ENCODE peak calls at places on chromosomes 3 and 15, in four cellular contexts. X, W, N and M are unnamed samples.

GRCh38 chr3:113287818-113288648 is 76.7 kb downstream of the BOC start:
- DNase-seq in X (peak), W (no peak), N (peak), M (no peak)

GRCh38 chr15:35061171-35062163 is 23.6 kb downstream of the NANOGP8 start:
- DNase-seq in X (no peak), W (no peak), N (peak), M (no peak)

GRCh38 chr3:40841570-40842109 is 316.9 kb downstream of the ZNF621 start:
- DNase-seq in X (no peak), W (no peak), N (no peak), M (no peak)

GRCh38 chr3:108780235-108780634 is 23.0 kb upstream of the RETNLB start:
- DNase-seq in X (no peak), W (no peak), N (no peak), M (no peak)

GRCh38 chr3:113018461-113019181 is 27.8 kb downstream of the GTPBP8 start:
- DNase-seq in X (no peak), W (no peak), N (peak), M (no peak)

GRCh38 chr3:59979542-59979941 is 929.7 kb upstream of the CFAP20DC start:
- DNase-seq in X (no peak), W (no peak), N (no peak), M (no peak)

GRCh38 chr3:48077835-48078234 is 61.6 kb upstream of the MAP4 start:
- DNase-seq in X (peak), W (no peak), N (peak), M (no peak)

GRCh38 chr3:168865022-168865551 is 769.4 kb upstream of the GOLIM4 start:
- DNase-seq in X (peak), W (no peak), N (no peak), M (no peak)

GRCh38 chr15:65044724-65045481 is at the start of gene SLC51B:
- DNase-seq in X (no peak), W (no peak), N (no peak), M (no peak)

GRCh38 chr3:109900774-109901173 is 563.4 kb upstream of the DPPA4 start:
- DNase-seq in X (no peak), W (no peak), N (no peak), M (no peak)

GRCh38 chr3:48469046-48469915 is 22.7 kb downstream of the ATRIP start:
- DNase-seq in X (no peak), W (peak), N (no peak), M (no peak)

GRCh38 chr3:56812749-56813655 is 11.3 kb upstream of the ARHGEF3 start:
- DNase-seq in X (peak), W (no peak), N (peak), M (no peak)

GRCh38 chr3:128307029-128307633 is 153.8 kb downstream of the EEFSEC start:
- DNase-seq in X (no peak), W (no peak), N (no peak), M (peak)

GRCh38 chr3:194320100-194320499 is 31.0 kb downstream of the CPN2 start:
- DNase-seq in X (no peak), W (no peak), N (no peak), M (no peak)

GRCh38 chr3:21017115-21017852 is 733.7 kb downstream of the ZNF385D start:
- DNase-seq in X (no peak), W (no peak), N (no peak), M (no peak)

GRCh38 chr15:77031376-77032050 is 36.6 kb downstream of the PSTPIP1 start:
- DNase-seq in X (no peak), W (no peak), N (no peak), M (peak)

GRCh38 chr3:120597445-120598049 is 1.4 kb downstream of the NDUFB4 start:
- DNase-seq in X (no peak), W (no peak), N (no peak), M (no peak)

GRCh38 chr3:149273096-149273751 is 51.6 kb upstream of the CP start:
- DNase-seq in X (peak), W (no peak), N (peak), M (no peak)

GRCh38 chr3:97235179-97235578 is 420.8 kb downstream of the EPHA6 start:
- DNase-seq in X (no peak), W (no peak), N (no peak), M (no peak)

GRCh38 chr3:10106919-10107318 is 1.1 kb downstream of the FANCD2OS start:
- DNase-seq in X (no peak), W (no peak), N (no peak), M (no peak)

GRCh38 chr15:79136434-79137046 is 46.0 kb upstream of the RASGRF1 start:
- DNase-seq in X (no peak), W (no peak), N (no peak), M (no peak)

GRCh38 chr3:139523166-139523565 is 16.4 kb downstream of the RBP1 start:
- DNase-seq in X (no peak), W (no peak), N (no peak), M (no peak)

GRCh38 chr3:139521144-139521543 is 18.4 kb downstream of the RBP1 start:
- DNase-seq in X (no peak), W (no peak), N (no peak), M (no peak)

GRCh38 chr3:139523718-139524117 is 15.8 kb downstream of the RBP1 start:
- DNase-seq in X (no peak), W (no peak), N (no peak), M (peak)

GRCh38 chr3:139521811-139522210 is 17.7 kb downstream of the RBP1 start:
- DNase-seq in X (no peak), W (no peak), N (no peak), M (no peak)

GRCh38 chr3:139522421-139522820 is 17.1 kb downstream of the RBP1 start:
- DNase-seq in X (no peak), W (no peak), N (no peak), M (peak)
- TF ChIP-seq CTCF in X (no peak), W (no peak), N (no peak), M (no peak)

DNA sequence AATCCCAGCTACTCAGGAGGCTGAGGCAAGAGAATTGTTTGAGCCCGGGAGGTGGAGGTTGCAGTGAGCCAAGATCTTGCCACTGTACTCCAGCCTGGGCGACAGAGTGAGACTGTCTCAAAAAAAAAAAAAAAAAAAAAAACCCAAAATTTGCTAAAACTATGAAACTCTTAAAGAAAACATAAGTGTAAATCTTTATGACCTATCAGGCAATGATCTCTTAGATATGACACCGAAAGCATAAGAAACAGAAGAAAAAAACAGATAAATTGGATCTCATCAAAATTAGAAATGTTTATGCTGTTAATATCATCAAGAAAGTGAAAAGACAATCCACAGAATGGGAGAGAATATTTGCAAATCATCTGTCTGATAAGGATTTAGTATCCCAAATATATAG is 15.3 kb downstream of the GRAMD2A start:
- DNase-seq in X (no peak), W (no peak), N (no peak), M (no peak)
- TF ChIP-seq CTCF in X (no peak), W (no peak), N (no peak), M (no peak)

GRCh38 chr3:42823351-42823750 is 14.1 kb downstream of the ACKR2 start:
- DNase-seq in X (no peak), W (no peak), N (no peak), M (no peak)

GRCh38 chr3:42820746-42821051 is 11.5 kb downstream of the ACKR2 start:
- DNase-seq in X (no peak), W (peak), N (no peak), M (no peak)

GRCh38 chr3:42822828-42823227 is 13.6 kb downstream of the ACKR2 start:
- DNase-seq in X (no peak), W (no peak), N (no peak), M (no peak)

GRCh38 chr3:42815826-42816225 is 6.6 kb downstream of the ACKR2 start:
- DNase-seq in X (no peak), W (no peak), N (no peak), M (no peak)

GRCh38 chr3:42819351-42819965 is 10.2 kb downstream of the ACKR2 start:
- DNase-seq in X (no peak), W (no peak), N (no peak), M (no peak)
- TF ChIP-seq CTCF in X (peak), W (no peak), N (no peak), M (peak)

DNA sequence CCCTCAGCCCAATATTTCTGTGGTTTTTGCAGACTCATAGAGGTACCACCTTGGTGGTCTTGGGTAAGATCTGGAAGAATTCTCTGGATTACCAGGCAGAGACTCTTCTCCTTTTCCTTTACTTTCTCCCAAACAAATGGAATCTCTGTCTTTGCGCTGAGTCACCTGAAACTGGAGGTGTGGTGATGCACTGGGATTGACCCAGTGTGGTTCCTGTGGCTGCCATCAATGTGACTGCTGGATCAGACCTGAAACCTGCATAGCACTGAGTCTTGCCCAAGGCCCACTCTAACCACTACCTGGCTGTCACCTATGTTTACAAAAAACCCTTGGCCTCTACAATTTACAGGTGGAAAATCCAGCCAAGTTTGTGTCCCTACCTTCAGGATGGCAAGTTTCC is 295.3 kb downstream of the RBMS3 start:
- DNase-seq in X (no peak), W (no peak), N (no peak), M (no peak)
- TF ChIP-seq CTCF in X (no peak), W (no peak), N (no peak), M (no peak)

GRCh38 chr15:47196057-47196456 is 521.2 kb upstream of the SEMA6D start:
- DNase-seq in X (peak), W (no peak), N (peak), M (peak)

GRCh38 chr15:47188766-47189507 is 528.4 kb upstream of the SEMA6D start:
- DNase-seq in X (no peak), W (no peak), N (no peak), M (no peak)

DNA sequence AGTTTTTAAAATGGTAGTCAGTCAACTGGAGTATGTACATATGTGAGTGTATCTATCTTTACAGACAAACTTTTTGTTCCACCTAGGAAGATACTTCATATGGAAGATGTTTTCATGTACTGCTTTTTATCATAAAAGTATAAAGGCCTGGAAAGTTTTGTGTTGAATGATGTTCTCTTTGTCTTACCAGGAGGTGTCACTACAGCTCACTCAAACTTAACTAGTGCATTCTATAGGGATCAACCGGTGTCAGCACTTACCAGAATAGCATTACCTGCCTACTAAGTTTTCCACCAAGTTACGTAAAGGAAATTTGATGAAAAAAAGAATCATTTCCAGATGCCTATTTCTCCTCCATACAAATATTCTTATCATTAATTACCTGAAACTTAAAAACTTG is 522.6 kb upstream of the SEMA6D start:
- DNase-seq in X (peak), W (no peak), N (peak), M (no peak)
- TF ChIP-seq CTCF in X (peak), W (no peak), N (peak), M (peak)

GRCh38 chr15:45794304-45794703 is 159.5 kb downstream of the SQOR start:
- DNase-seq in X (no peak), W (no peak), N (no peak), M (no peak)

GRCh38 chr15:45796433-45796832 is 161.6 kb downstream of the SQOR start:
- DNase-seq in X (no peak), W (no peak), N (no peak), M (no peak)

GRCh38 chr15:45794768-45795486 is 160.1 kb downstream of the SQOR start:
- DNase-seq in X (no peak), W (no peak), N (no peak), M (no peak)

GRCh38 chr15:45799508-45799907 is 164.7 kb downstream of the SQOR start:
- DNase-seq in X (no peak), W (no peak), N (no peak), M (no peak)

GRCh38 chr15:45795487-45796069 is 160.7 kb downstream of the SQOR start:
- DNase-seq in X (peak), W (no peak), N (no peak), M (no peak)
- TF ChIP-seq CTCF in X (peak), W (peak), N (peak), M (peak)

GRCh38 chr3:184676927-184677326 is 34.9 kb downstream of the MAGEF1 start:
- DNase-seq in X (no peak), W (no peak), N (no peak), M (no peak)
- TF ChIP-seq CTCF in X (no peak), W (no peak), N (no peak), M (no peak)

GRCh38 chr15:41486286-41486685 is 7.4 kb upstream of the ITPKA start:
- DNase-seq in X (no peak), W (peak), N (no peak), M (no peak)
- TF ChIP-seq CTCF in X (no peak), W (no peak), N (no peak), M (no peak)

DNA sequence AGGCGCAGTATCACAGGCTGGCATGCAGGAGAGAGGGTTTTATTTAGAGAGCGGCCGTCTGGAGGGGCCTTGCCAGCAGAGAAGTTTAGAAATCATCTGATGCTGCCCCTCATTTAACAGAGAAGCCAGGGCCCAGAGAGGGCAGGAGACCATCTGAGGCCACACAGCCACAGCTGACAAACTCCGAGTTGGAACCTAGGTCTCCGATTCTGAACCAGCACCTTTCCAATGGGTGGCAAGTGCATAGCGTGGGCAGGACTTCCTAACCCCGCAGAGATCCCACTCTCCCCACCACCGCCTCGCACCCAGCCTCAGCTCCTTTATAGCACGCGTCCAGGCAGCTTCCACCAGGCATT is 101.1 kb downstream of the LSM3 start:
- DNase-seq in X (no peak), W (no peak), N (no peak), M (no peak)
- TF ChIP-seq CTCF in X (no peak), W (no peak), N (no peak), M (no peak)

GRCh38 chr15:70632079-70632850 is 131.1 kb downstream of the UACA start:
- DNase-seq in X (no peak), W (no peak), N (peak), M (no peak)

GRCh38 chr15:70635895-70636294 is 127.5 kb downstream of the UACA start:
- DNase-seq in X (no peak), W (no peak), N (no peak), M (no peak)

GRCh38 chr15:70632981-70633380 is 130.4 kb downstream of the UACA start:
- DNase-seq in X (no peak), W (no peak), N (no peak), M (no peak)

GRCh38 chr15:70633394-70633793 is 130.0 kb downstream of the UACA start:
- DNase-seq in X (no peak), W (no peak), N (no peak), M (no peak)

DNA sequence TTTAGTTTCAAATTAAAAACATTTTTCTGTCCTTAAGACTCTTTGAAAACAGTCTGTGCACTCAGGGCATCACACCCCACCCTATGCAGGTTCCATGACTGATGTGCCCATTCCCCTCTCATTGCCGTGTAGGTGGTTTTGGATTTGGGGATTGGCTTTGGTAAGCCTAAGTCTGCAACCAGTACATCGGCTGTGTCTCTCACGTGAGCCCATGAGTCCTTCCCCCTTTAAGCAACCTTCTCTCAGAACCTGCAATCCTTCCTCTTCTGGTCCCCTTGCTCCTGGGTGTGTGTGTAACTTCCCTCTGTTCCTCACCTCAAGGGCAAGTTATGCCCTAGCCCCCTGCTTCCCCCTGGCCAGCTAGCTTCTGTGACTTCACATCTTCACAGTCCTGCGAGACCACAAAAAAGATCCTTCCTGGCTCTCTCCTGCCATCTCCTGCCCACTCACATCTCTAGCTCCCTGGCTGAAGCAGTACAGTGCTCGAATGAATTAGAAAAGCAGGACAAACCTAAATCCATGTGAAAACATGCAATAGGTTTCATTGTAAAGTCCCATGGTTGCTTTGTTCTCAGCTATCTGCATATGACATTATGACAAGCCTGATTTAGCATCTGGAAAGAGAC is 126.7 kb downstream of the UACA start:
- DNase-seq in X (no peak), W (no peak), N (no peak), M (no peak)
- TF ChIP-seq CTCF in X (peak), W (no peak), N (peak), M (peak)